ENCODE peak calls at places on chromosome 4, in five cellular contexts. One of them, this sample, is unnamed.

GRCh38 chr4:125283702-125284279 is 31.0 kb upstream of the FAT4 start:
- DNase-seq in LoVo: peak
- DNase-seq in glutamatergic neuron: no peak
- DNase-seq in ascending aorta: no peak
- DNase-seq in lower leg skin: no peak
- DNase-seq in this sample: no peak

GRCh38 chr4:86999244-86999643 is 64.4 kb downstream of the AFF1 start:
- DNase-seq in LoVo: no peak
- DNase-seq in glutamatergic neuron: no peak
- DNase-seq in ascending aorta: no peak
- DNase-seq in lower leg skin: no peak
- DNase-seq in this sample: no peak

GRCh38 chr4:88846232-88846790 is 148.7 kb upstream of the NAP1L5 start:
- DNase-seq in LoVo: peak
- DNase-seq in glutamatergic neuron: no peak
- DNase-seq in ascending aorta: no peak
- DNase-seq in lower leg skin: no peak
- DNase-seq in this sample: no peak

GRCh38 chr4:78137538-78137937 is 80.4 kb downstream of the FRAS1 start:
- DNase-seq in LoVo: no peak
- DNase-seq in glutamatergic neuron: no peak
- DNase-seq in ascending aorta: no peak
- DNase-seq in lower leg skin: no peak
- DNase-seq in this sample: no peak

GRCh38 chr4:152100378-152101201 is 339.8 kb upstream of the GATB start:
- DNase-seq in LoVo: no peak
- DNase-seq in glutamatergic neuron: no peak
- DNase-seq in ascending aorta: no peak
- DNase-seq in lower leg skin: peak
- DNase-seq in this sample: no peak

GRCh38 chr4:174672276-174672675 is 150.0 kb upstream of the HPGD start:
- DNase-seq in LoVo: no peak
- DNase-seq in glutamatergic neuron: no peak
- DNase-seq in ascending aorta: no peak
- DNase-seq in lower leg skin: no peak
- DNase-seq in this sample: no peak

GRCh38 chr4:140711910-140712309 is 44.3 kb downstream of the TBC1D9 start:
- DNase-seq in LoVo: no peak
- DNase-seq in glutamatergic neuron: no peak
- DNase-seq in ascending aorta: no peak
- DNase-seq in lower leg skin: no peak
- DNase-seq in this sample: no peak

GRCh38 chr4:100168521-100168920 is 21.7 kb downstream of the DDIT4L start:
- DNase-seq in LoVo: no peak
- DNase-seq in glutamatergic neuron: no peak
- DNase-seq in ascending aorta: no peak
- DNase-seq in lower leg skin: no peak
- DNase-seq in this sample: no peak

GRCh38 chr4:107153228-107153627 is 117.1 kb upstream of the DKK2 start:
- DNase-seq in LoVo: peak
- DNase-seq in glutamatergic neuron: peak
- DNase-seq in ascending aorta: no peak
- DNase-seq in lower leg skin: no peak
- DNase-seq in this sample: no peak

GRCh38 chr4:4474496-4474895 is 67.4 kb downstream of the STX18 start:
- DNase-seq in LoVo: no peak
- DNase-seq in glutamatergic neuron: no peak
- DNase-seq in ascending aorta: no peak
- DNase-seq in lower leg skin: no peak
- DNase-seq in this sample: no peak

GRCh38 chr4:140260227-140260626 is 106.2 kb upstream of the MAML3 start:
- DNase-seq in LoVo: no peak
- DNase-seq in glutamatergic neuron: no peak
- DNase-seq in ascending aorta: no peak
- DNase-seq in lower leg skin: no peak
- DNase-seq in this sample: no peak

GRCh38 chr4:71231073-71231752 is 107.6 kb upstream of the SLC4A4 start:
- DNase-seq in LoVo: no peak
- DNase-seq in glutamatergic neuron: no peak
- DNase-seq in ascending aorta: peak
- DNase-seq in lower leg skin: peak
- DNase-seq in this sample: no peak

GRCh38 chr4:38025665-38026064 is 65.5 kb downstream of the PTTG2 start:
- DNase-seq in LoVo: no peak
- DNase-seq in glutamatergic neuron: no peak
- DNase-seq in ascending aorta: no peak
- DNase-seq in lower leg skin: no peak
- DNase-seq in this sample: no peak

GRCh38 chr4:23036921-23037495 is 344.3 kb downstream of the GBA3 start:
- DNase-seq in LoVo: no peak
- DNase-seq in glutamatergic neuron: no peak
- DNase-seq in ascending aorta: no peak
- DNase-seq in lower leg skin: no peak
- DNase-seq in this sample: no peak

This sample was measured in breast epithelium.